ENCODE peak calls at places on chromosomes 5 and 9, in five cellular contexts. X is colonic mucosa, B is right lobe of liver, D is gastrocnemius medialis, Z is brain microvascular endothelial cell. W is an unnamed sample. For H3K27me3, the result is how much of the 10 kb centered on the place peaks cover.

GRCh38 chr5:162591724-162592123 is 524.2 kb downstream of the GABRG2 start:
- DNase-seq in B (no peak), D (no peak), X (no peak), Z (no peak), W (no peak)

GRCh38 chr9:69134412-69134811 is 39.7 kb upstream of the TJP2 start:
- DNase-seq in B (no peak), D (no peak), Z (no peak), X (no peak), W (no peak)

GRCh38 chr5:140362875-140363630 is 3.1 kb downstream of the SLC4A9 start:
- DNase-seq in B (peak), D (peak), Z (peak), X (peak), W (peak)

GRCh38 chr5:112634166-112634565 is 103.5 kb upstream of the APC start:
- DNase-seq in D (no peak), B (no peak), X (no peak), Z (no peak), W (no peak)

GRCh38 chr5:64074533-64074932 is 91.1 kb upstream of the RNF180 start:
- DNase-seq in Z (peak), B (no peak), D (no peak), X (no peak), W (no peak)

GRCh38 chr9:97277953-97278352 is 29.5 kb upstream of the CCDC180 start:
- DNase-seq in B (no peak), X (no peak), D (no peak), Z (no peak), W (no peak)

GRCh38 chr9:37449877-37450632 is 15.2 kb downstream of the ZBTB5 start:
- DNase-seq in D (no peak), X (no peak), B (no peak), Z (no peak), W (no peak)

GRCh38 chr9:6816581-6816980 is 58.8 kb downstream of the KDM4C start:
- DNase-seq in D (no peak), Z (no peak), X (no peak), B (no peak), W (no peak)

GRCh38 chr5:38257236-38258036 is 923 bp upstream of the EGFLAM start:
- DNase-seq in B (no peak), D (no peak), X (no peak), Z (no peak), W (no peak)

GRCh38 chr9:74874220-74874619 is 13.5 kb downstream of the TRPM6 start:
- DNase-seq in D (no peak), X (no peak), Z (no peak), B (no peak), W (no peak)

GRCh38 chr5:160675988-160676387 is 176.0 kb downstream of the ATP10B start:
- DNase-seq in B (no peak), D (no peak), X (no peak), Z (no peak), W (no peak)

GRCh38 chr9:131799177-131799823 is 59.4 kb upstream of the RAPGEF1 start:
- DNase-seq in Z (peak), X (peak), D (no peak), B (peak), W (peak)

GRCh38 chr9:121556580-121556979 is 56.9 kb upstream of the GGTA1 start:
- DNase-seq in Z (peak), X (peak), D (peak), B (no peak), W (peak)

GRCh38 chr9:8890695-8891094 is 1091.1 kb upstream of the DMAC1 start:
- DNase-seq in Z (no peak), X (no peak), B (no peak), D (no peak), W (no peak)

GRCh38 chr9:37029304-37029775 is 4.7 kb downstream of the PAX5 start:
- DNase-seq in X (no peak), B (no peak), D (no peak), Z (no peak), W (no peak)

GRCh38 chr5:122184676-122185255 is 55.4 kb downstream of the ZNF474 start:
- DNase-seq in Z (no peak), D (no peak), B (no peak), X (no peak), W (no peak)

GRCh38 chr5:122182491-122182921 is 53.2 kb downstream of the ZNF474 start:
- DNase-seq in Z (peak), B (no peak), D (no peak), X (peak), W (peak)

GRCh38 chr5:122183795-122184185 is 54.4 kb downstream of the ZNF474 start:
- DNase-seq in X (no peak), B (no peak), D (no peak), Z (no peak), W (no peak)

GRCh38 chr5:122180863-122181519 is 51.6 kb downstream of the ZNF474 start:
- DNase-seq in X (no peak), D (no peak), Z (peak), B (no peak), W (no peak)

DNA sequence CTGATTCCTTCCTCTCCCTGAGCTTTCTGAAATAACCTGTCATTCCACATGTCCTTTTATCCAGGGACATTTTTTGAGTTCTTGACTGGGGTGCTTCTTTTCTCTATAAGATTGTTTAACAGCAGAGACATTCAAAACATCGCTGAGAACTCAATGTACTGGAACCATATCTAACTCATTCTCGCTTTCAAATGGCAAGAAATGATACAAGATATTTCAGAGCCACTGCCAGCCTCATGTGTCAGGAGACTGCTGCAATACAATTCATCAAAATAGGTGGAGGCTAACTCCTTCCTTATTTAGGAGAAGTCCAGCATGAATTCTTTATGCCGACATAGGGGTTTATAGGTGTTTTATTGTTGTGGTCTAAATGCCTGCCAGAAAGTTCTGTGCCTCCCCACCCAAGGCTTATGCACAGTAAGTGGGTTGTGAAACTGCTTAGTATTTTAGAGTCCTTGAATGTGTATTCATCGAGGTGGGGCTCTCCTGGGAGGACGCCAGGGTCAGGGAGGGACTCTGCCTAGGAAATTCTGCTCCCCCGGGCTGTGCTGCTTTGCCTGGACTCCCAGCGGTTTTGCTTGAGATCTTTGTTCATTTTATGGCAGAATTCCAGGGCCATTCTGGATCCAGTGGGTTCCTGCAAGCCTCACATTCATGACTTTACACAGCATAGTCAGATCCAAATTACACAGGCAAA is 53.9 kb downstream of the ZNF474 start:
- DNase-seq in D (no peak), X (peak), B (no peak), Z (peak), W (peak)
- H3K27me3 ChIP-seq in D (under half), X (under half), B (under half), Z (under half), W (under half)

GRCh38 chr5:10475931-10476687 is 34.4 kb downstream of the ROPN1L start:
- DNase-seq in X (no peak), Z (no peak), D (no peak), B (no peak), W (no peak)

GRCh38 chr5:10478436-10478835 is 36.8 kb downstream of the ROPN1L start:
- DNase-seq in Z (no peak), B (no peak), D (no peak), X (no peak), W (peak)

GRCh38 chr5:10476878-10477277 is 35.2 kb downstream of the ROPN1L start:
- DNase-seq in B (no peak), X (no peak), D (no peak), Z (no peak), W (no peak)

GRCh38 chr5:10481241-10481932 is 39.7 kb downstream of the ROPN1L start:
- DNase-seq in B (no peak), X (peak), D (no peak), Z (no peak), W (peak)

DNA sequence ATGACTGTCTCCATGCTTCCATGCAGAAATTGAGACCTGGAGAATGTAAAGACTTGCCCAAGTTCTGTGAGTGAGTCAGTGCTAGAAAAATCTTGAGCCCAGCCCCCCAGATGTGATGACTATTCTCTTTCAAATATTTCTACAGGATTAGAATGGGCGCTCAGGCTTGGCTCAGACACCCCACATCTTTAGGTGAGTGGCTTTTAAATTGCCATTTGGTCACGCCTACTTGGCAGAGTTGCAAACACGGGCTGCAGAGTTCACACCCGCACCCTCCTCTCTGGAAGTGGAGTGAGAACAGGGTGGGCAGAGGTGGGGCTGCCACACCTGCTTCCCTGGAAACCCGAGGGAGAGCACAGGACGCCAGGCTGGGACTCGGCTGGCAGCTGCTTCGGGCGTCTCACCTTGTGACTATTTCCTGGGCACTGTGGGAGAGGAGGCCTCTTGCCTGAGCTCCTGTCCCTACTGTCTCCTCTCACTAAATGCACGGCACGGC is 37.6 kb downstream of the ROPN1L start:
- DNase-seq in D (no peak), Z (peak), B (no peak), X (peak), W (no peak)
- H3K4me3 ChIP-seq in D (no peak), Z (no peak), B (no peak), X (no peak), W (no peak)

GRCh38 chr9:137050570-137050969 is 3.3 kb downstream of the ENTPD2 start:
- DNase-seq in X (no peak), D (no peak), B (no peak), Z (no peak), W (no peak)
- H3K27me3 ChIP-seq in X (under half), D (half or more), B (under half), Z (under half), W (under half)

GRCh38 chr9:123036886-123037540 is 3.5 kb downstream of the GPR21 start:
- DNase-seq in Z (no peak), D (no peak), B (no peak), X (no peak), W (no peak)

GRCh38 chr9:123033352-123033751 is at the start of gene GPR21:
- DNase-seq in Z (no peak), B (no peak), D (no peak), X (no peak), W (no peak)

GRCh38 chr9:123031963-123032362 is 1.5 kb upstream of the GPR21 start:
- DNase-seq in Z (no peak), D (no peak), B (no peak), X (no peak), W (no peak)

GRCh38 chr9:123034881-123035465 is 1.5 kb downstream of the GPR21 start:
- DNase-seq in D (no peak), Z (no peak), B (no peak), X (no peak), W (no peak)

GRCh38 chr9:123033864-123034598 is 564 bp downstream of the GPR21 start:
- DNase-seq in X (no peak), Z (peak), B (no peak), D (peak), W (no peak)
- H3K4me3 ChIP-seq in X (no peak), Z (no peak), B (no peak), D (peak), W (peak)

GRCh38 chr5:172630082-172630481 is 11.0 kb upstream of the NEURL1B start:
- DNase-seq in D (no peak), X (no peak), Z (no peak), B (no peak), W (no peak)
- H3K27me3 ChIP-seq in D (under half), X (under half), Z (under half), B (under half), W (under half)

GRCh38 chr9:72996106-72996505 is 43.3 kb upstream of the ALDH1A1 start:
- DNase-seq in Z (no peak), D (no peak), X (no peak), B (no peak), W (no peak)

GRCh38 chr9:72996684-72997314 is 43.9 kb upstream of the ALDH1A1 start:
- DNase-seq in Z (no peak), X (no peak), B (no peak), D (no peak), W (no peak)

GRCh38 chr9:72997387-72997995 is 44.6 kb upstream of the ALDH1A1 start:
- DNase-seq in Z (no peak), X (no peak), B (peak), D (no peak), W (no peak)

GRCh38 chr9:72995131-72996024 is 42.5 kb upstream of the ALDH1A1 start:
- DNase-seq in X (no peak), Z (no peak), D (no peak), B (no peak), W (no peak)

DNA sequence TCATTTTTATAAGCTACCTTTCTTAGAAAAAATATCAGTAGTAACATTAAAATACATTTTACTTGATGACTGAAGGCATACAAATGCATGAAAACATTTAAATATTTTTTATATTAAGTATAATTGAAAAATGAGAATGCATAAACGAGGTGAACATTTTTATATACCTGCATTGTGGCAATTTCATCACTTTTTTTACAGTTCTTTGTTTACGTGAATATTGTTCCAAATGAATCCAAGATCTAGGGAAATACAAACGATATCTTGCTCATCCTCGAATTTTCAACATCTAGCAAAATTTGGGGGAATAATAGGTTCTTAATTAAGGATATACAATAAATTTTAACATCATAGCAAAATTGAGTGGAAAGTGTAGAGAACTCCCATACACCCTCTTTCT is 45.5 kb upstream of the ALDH1A1 start:
- DNase-seq in X (no peak), D (no peak), B (no peak), Z (no peak), W (no peak)
- H3K4me3 ChIP-seq in X (no peak), D (no peak), B (no peak), Z (no peak), W (no peak)

DNA sequence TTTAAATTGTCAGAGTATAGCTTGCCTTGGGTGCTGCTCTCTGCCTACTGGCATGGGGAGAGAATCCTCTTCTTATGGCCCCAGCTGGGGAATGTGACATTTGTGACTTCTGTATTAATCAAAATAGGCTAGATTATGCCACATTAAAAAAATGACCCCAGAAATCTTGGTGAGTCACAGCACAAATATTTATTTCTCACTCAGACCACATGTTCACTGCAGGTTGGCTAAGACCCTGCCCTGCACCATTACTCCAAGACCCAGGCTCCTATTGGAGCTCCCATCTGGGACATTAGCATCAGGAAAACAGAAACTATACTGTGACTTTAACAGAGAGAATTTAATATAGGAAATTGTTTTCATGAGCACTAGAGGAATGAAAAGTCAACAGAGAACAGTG is 16.6 kb upstream of the WHRN start:
- DNase-seq in Z (no peak), X (no peak), B (no peak), D (no peak), W (no peak)
- H3K27me3 ChIP-seq in Z (under half), X (under half), B (under half), D (under half), W (under half)

GRCh38 chr5:77033338-77033737 is 3.1 kb downstream of the AGGF1 start:
- DNase-seq in Z (no peak), D (no peak), X (no peak), B (no peak), W (no peak)
- H3K4me3 ChIP-seq in Z (no peak), D (no peak), X (no peak), B (no peak), W (no peak)

GRCh38 chr5:170303564-170303963 is 6.0 kb upstream of the LCP2 start:
- DNase-seq in B (no peak), D (no peak), Z (no peak), X (no peak), W (no peak)

GRCh38 chr5:170302729-170303501 is 5.3 kb upstream of the LCP2 start:
- DNase-seq in D (no peak), X (no peak), B (peak), Z (no peak), W (peak)

GRCh38 chr5:170305646-170306025 is 8.1 kb upstream of the LCP2 start:
- DNase-seq in D (no peak), X (no peak), Z (no peak), B (no peak), W (no peak)

GRCh38 chr5:170306381-170306790 is 8.8 kb upstream of the LCP2 start:
- DNase-seq in B (no peak), X (no peak), Z (peak), D (peak), W (peak)

GRCh38 chr5:170305016-170305645 is 7.6 kb upstream of the LCP2 start:
- DNase-seq in Z (no peak), B (no peak), D (no peak), X (no peak), W (no peak)
- H3K27me3 ChIP-seq in Z (under half), B (under half), D (under half), X (under half), W (under half)